ENCODE peak calls at places on chromosomes 2 and 18, in four cellular contexts. E, O, W and C are unnamed samples.

GRCh38 chr2:232891621-232892071 is 21.6 kb downstream of the SNORC start:
- DNase-seq in E (no peak), O (peak), W (peak), C (no peak)

GRCh38 chr2:235983016-235983415 is 185.2 kb downstream of the GBX2 start:
- DNase-seq in E (no peak), O (no peak), W (no peak), C (no peak)

GRCh38 chr2:17934721-17935120 is 56.3 kb downstream of the KCNS3 start:
- DNase-seq in E (no peak), O (no peak), W (peak), C (no peak)

GRCh38 chr2:64424421-64424987 is 29.5 kb upstream of the LGALSL start:
- DNase-seq in E (no peak), O (no peak), W (no peak), C (no peak)

GRCh38 chr2:218230882-218231281 is 13.9 kb downstream of the ARPC2 start:
- DNase-seq in E (no peak), O (peak), W (no peak), C (peak)

GRCh38 chr18:56068701-56069100 is 480.7 kb upstream of the TCF4 start:
- DNase-seq in E (no peak), O (no peak), W (no peak), C (no peak)

GRCh38 chr2:25545899-25546298 is 127.5 kb downstream of the DTNB start:
- DNase-seq in E (no peak), O (no peak), W (no peak), C (no peak)

GRCh38 chr2:118442949-118443348 is 354.7 kb downstream of the INSIG2 start:
- DNase-seq in E (no peak), O (no peak), W (no peak), C (no peak)

GRCh38 chr2:31319391-31320175 is 85.6 kb downstream of the EHD3 start:
- DNase-seq in E (no peak), O (peak), W (peak), C (peak)

GRCh38 chr2:54966165-54966819 is 84.0 kb downstream of the RTN4 start:
- DNase-seq in E (no peak), O (no peak), W (no peak), C (no peak)

GRCh38 chr18:44758821-44759624 is 78.3 kb downstream of the SETBP1 start:
- DNase-seq in E (no peak), O (no peak), W (no peak), C (peak)

GRCh38 chr2:126882736-126883660 is 15.7 kb upstream of the TEX51 start:
- DNase-seq in E (no peak), O (no peak), W (no peak), C (no peak)

GRCh38 chr2:18677280-18677679 is 87.9 kb upstream of the NT5C1B start:
- DNase-seq in E (no peak), O (no peak), W (no peak), C (no peak)

GRCh38 chr2:54864727-54865126 is 141.3 kb downstream of the EML6 start:
- DNase-seq in E (no peak), O (no peak), W (no peak), C (no peak)

GRCh38 chr2:240556553-240557100 is 1.2 kb downstream of the ANKMY1 start:
- DNase-seq in E (peak), O (peak), W (no peak), C (peak)

GRCh38 chr2:101038455-101039255 is 36.6 kb downstream of the RPL31 start:
- DNase-seq in E (no peak), O (peak), W (no peak), C (no peak)

GRCh38 chr2:235161565-235161964 is 209.7 kb downstream of the SH3BP4 start:
- DNase-seq in E (no peak), O (no peak), W (no peak), C (no peak)

GRCh38 chr2:195575879-195576391 is 81.1 kb upstream of the SLC39A10 start:
- DNase-seq in E (no peak), O (peak), W (peak), C (peak)

GRCh38 chr2:223929575-223930001 is 15.5 kb downstream of the WDFY1 start:
- DNase-seq in E (no peak), O (peak), W (no peak), C (no peak)

GRCh38 chr2:238913931-238914647 is 66.2 kb downstream of the TWIST2 start:
- DNase-seq in E (no peak), O (no peak), W (no peak), C (no peak)

GRCh38 chr2:129689600-129689999 is 289.9 kb upstream of the RAB6C start:
- DNase-seq in E (no peak), O (no peak), W (no peak), C (no peak)

GRCh38 chr18:61738488-61738887 is 154.3 kb downstream of the RNF152 start:
- DNase-seq in E (no peak), O (peak), W (no peak), C (no peak)

GRCh38 chr2:172921538-172922236 is 154.0 kb upstream of the MAP3K20 start:
- DNase-seq in E (no peak), O (peak), W (peak), C (no peak)

GRCh38 chr2:234275515-234275914 is 221.4 kb downstream of the ARL4C start:
- DNase-seq in E (no peak), O (no peak), W (no peak), C (no peak)

GRCh38 chr2:119517433-119517832 is 6.8 kb downstream of the SCTR start:
- DNase-seq in E (peak), O (peak), W (peak), C (peak)

GRCh38 chr2:127196998-127197397 is 23.1 kb downstream of the CYP27C1 start:
- DNase-seq in E (no peak), O (no peak), W (no peak), C (peak)

GRCh38 chr2:235116885-235117492 is 165.2 kb downstream of the SH3BP4 start:
- DNase-seq in E (no peak), O (peak), W (peak), C (no peak)

GRCh38 chr2:133171396-133172004 is 396.8 kb downstream of the NCKAP5 start:
- DNase-seq in E (no peak), O (peak), W (peak), C (peak)

GRCh38 chr2:77156599-77156998 is 365.6 kb downstream of the LRRTM4 start:
- DNase-seq in E (no peak), O (no peak), W (no peak), C (no peak)

GRCh38 chr2:17901246-17901645 is 22.8 kb downstream of the KCNS3 start:
- DNase-seq in E (no peak), O (no peak), W (no peak), C (no peak)